ENCODE peak calls at places on chromosomes 2 and 18, in four cellular contexts. I is CD4-positive, CD25-positive, alpha-beta regulatory T cell; M is SW480; U is smooth muscle cell of the brain vasculature. W is an unnamed sample.
A peak's percentile ranks its signal among the peaks of the same experiment; 100 is the strongest.

GRCh38 chr2:167843203-167843602 is 404.2 kb downstream of the STK39 start:
- DNase-seq in U (no peak), I (no peak), M (no peak), W (no peak)

GRCh38 chr2:48233005-48233404 is 296.9 kb upstream of the STON1 start:
- DNase-seq in M (no peak), U (no peak), I (peak; percentile 22), W (peak; percentile 14)

GRCh38 chr2:60555066-60555793 is 1.8 kb upstream of the BCL11A start:
- DNase-seq in M (peak; percentile 92), U (no peak), I (peak; percentile 69), W (peak; percentile 60)

GRCh38 chr18:67318651-67319050 is 197.9 kb downstream of the DSEL start:
- DNase-seq in M (no peak), U (peak; percentile 17), I (no peak), W (no peak)

GRCh38 chr2:86764661-86765307 is 25.9 kb downstream of the CD8A start:
- DNase-seq in U (peak; percentile 17), M (peak; percentile 59), I (peak; percentile 71), W (peak; percentile 52)

GRCh38 chr2:68368657-68369339 is 3.7 kb downstream of the PLEK start:
- DNase-seq in M (no peak), I (no peak), U (no peak), W (peak; percentile 88)

GRCh38 chr2:121346407-121346806 is 61.4 kb upstream of the TFCP2L1 start:
- DNase-seq in M (no peak), U (no peak), I (no peak), W (peak; percentile 63)

GRCh38 chr2:167140767-167141166 is 252.5 kb downstream of the XIRP2 start:
- DNase-seq in I (no peak), M (peak; percentile 23), U (peak; percentile 70), W (peak; percentile 99)

GRCh38 chr2:63874204-63875134 is 32.8 kb downstream of the UGP2 start:
- DNase-seq in M (no peak), U (no peak), I (no peak), W (no peak)

GRCh38 chr2:236604971-236605734 is 35.5 kb downstream of the ACKR3 start:
- DNase-seq in M (no peak), U (no peak), I (no peak), W (no peak)

GRCh38 chr2:113175101-113175628 is 1.4 kb downstream of the PSD4 start:
- DNase-seq in I (peak; percentile 94), U (no peak), M (peak; percentile 23), W (no peak)

GRCh38 chr2:240520143-240520973 is 37.4 kb downstream of the ANKMY1 start:
- DNase-seq in M (no peak), I (no peak), U (no peak), W (no peak)

GRCh38 chr2:171319164-171319810 is 114.5 kb downstream of the METTL8 start:
- DNase-seq in U (no peak), M (no peak), I (peak; percentile 76), W (peak; percentile 47)

GRCh38 chr18:9321017-9321452 is 13.5 kb upstream of the TWSG1 start:
- DNase-seq in M (no peak), U (no peak), I (no peak), W (no peak)

GRCh38 chr2:43300222-43300621 is 73.8 kb upstream of the ZFP36L2 start:
- DNase-seq in I (no peak), U (no peak), M (no peak), W (no peak)

GRCh38 chr2:9708683-9709538 is 78.1 kb upstream of the YWHAQ start:
- DNase-seq in U (no peak), I (peak; percentile 49), M (no peak), W (no peak)

GRCh38 chr2:29305762-29306161 is 190.5 kb downstream of the CLIP4 start:
- DNase-seq in I (no peak), U (no peak), M (no peak), W (no peak)

GRCh38 chr18:668263-668662 is 10.8 kb downstream of the TYMS start:
- DNase-seq in M (no peak), U (no peak), I (no peak), W (no peak)

GRCh38 chr2:159832026-159832425 is 34.0 kb upstream of the CD302 start:
- DNase-seq in U (no peak), I (no peak), M (no peak), W (no peak)

GRCh38 chr2:67476808-67477790 is 80.0 kb downstream of the ETAA1 start:
- DNase-seq in M (peak; percentile 80), U (no peak), I (peak; percentile 23), W (peak; percentile 73)

W was measured in bronchial epithelial cell.